ENCODE peak calls at places on chromosomes 16 and 17, in four cellular contexts. One of them, this sample, is unnamed.
A peak's percentile ranks its signal among the peaks of the same experiment; 100 is the strongest.

GRCh38 chr17:17401271-17401781 is 75.5 kb upstream of the MED9 start:
- DNase-seq in glutamatergic neuron: no peak
- DNase-seq in fibroblast of the conjunctiva: no peak
- DNase-seq in activated T-cell treated with anti-CD3 and anti-CD28 coated beads for 1 hour: no peak
- DNase-seq in this sample: peak; percentile 28

GRCh38 chr17:14619821-14620220 is 318.9 kb downstream of the HS3ST3B1 start:
- DNase-seq in glutamatergic neuron: no peak
- DNase-seq in activated T-cell treated with anti-CD3 and anti-CD28 coated beads for 1 hour: no peak
- DNase-seq in fibroblast of the conjunctiva: no peak
- DNase-seq in this sample: no peak

GRCh38 chr17:32527146-32527545 is 40.4 kb downstream of the CDK5R1 start:
- DNase-seq in activated T-cell treated with anti-CD3 and anti-CD28 coated beads for 1 hour: no peak
- DNase-seq in glutamatergic neuron: no peak
- DNase-seq in fibroblast of the conjunctiva: no peak
- DNase-seq in this sample: no peak

GRCh38 chr16:82658796-82659195 is 32.0 kb downstream of the CDH13 start:
- DNase-seq in activated T-cell treated with anti-CD3 and anti-CD28 coated beads for 1 hour: no peak
- DNase-seq in fibroblast of the conjunctiva: peak; percentile 30
- DNase-seq in glutamatergic neuron: no peak
- DNase-seq in this sample: no peak

GRCh38 chr16:89705006-89705405 is 3.5 kb upstream of the SPATA2L start:
- DNase-seq in activated T-cell treated with anti-CD3 and anti-CD28 coated beads for 1 hour: no peak
- DNase-seq in fibroblast of the conjunctiva: no peak
- DNase-seq in glutamatergic neuron: no peak
- DNase-seq in this sample: no peak

GRCh38 chr17:4968166-4968915 is 724 bp upstream of the SPAG7 start:
- DNase-seq in fibroblast of the conjunctiva: no peak
- DNase-seq in activated T-cell treated with anti-CD3 and anti-CD28 coated beads for 1 hour: no peak
- DNase-seq in glutamatergic neuron: peak; percentile 64
- DNase-seq in this sample: peak; percentile 33

GRCh38 chr16:67456383-67457140 is 24.4 kb downstream of the ATP6V0D1 start:
- DNase-seq in activated T-cell treated with anti-CD3 and anti-CD28 coated beads for 1 hour: no peak
- DNase-seq in fibroblast of the conjunctiva: no peak
- DNase-seq in glutamatergic neuron: peak; percentile 45
- DNase-seq in this sample: no peak

GRCh38 chr16:23729503-23730424 is 16.7 kb upstream of the ERN2 start:
- DNase-seq in activated T-cell treated with anti-CD3 and anti-CD28 coated beads for 1 hour: no peak
- DNase-seq in fibroblast of the conjunctiva: peak; percentile 63
- DNase-seq in glutamatergic neuron: no peak
- DNase-seq in this sample: no peak

GRCh38 chr17:37671813-37672544 is 28.7 kb upstream of the DDX52 start:
- DNase-seq in glutamatergic neuron: no peak
- DNase-seq in activated T-cell treated with anti-CD3 and anti-CD28 coated beads for 1 hour: no peak
- DNase-seq in fibroblast of the conjunctiva: peak; percentile 56
- DNase-seq in this sample: no peak

GRCh38 chr17:80416940-80417293 is 1.9 kb downstream of the ENDOV start:
- DNase-seq in activated T-cell treated with anti-CD3 and anti-CD28 coated beads for 1 hour: no peak
- DNase-seq in fibroblast of the conjunctiva: no peak
- DNase-seq in glutamatergic neuron: no peak
- DNase-seq in this sample: no peak